ENCODE peak calls at places on chromosomes 2 and 18, in five cellular contexts. M is mesendoderm, F is IMR-90, H is H1, A is mesenchymal stem cell. V is an unnamed sample.

GRCh38 chr2:226791056-226791486 is 8.5 kb downstream of the IRS1 start:
- DNase-seq in M (peak), F (peak), H (no peak), A (peak), V (no peak)

GRCh38 chr2:88827821-88828220 is 136.3 kb downstream of the RPIA start:
- DNase-seq in M (no peak), F (no peak), H (no peak), A (no peak), V (no peak)

GRCh38 chr18:51051105-51051712 is 21.2 kb downstream of the SMAD4 start:
- DNase-seq in M (peak), F (peak), H (no peak), A (peak), V (peak)

GRCh38 chr2:37878536-37878935 is 46.6 kb upstream of the RMDN2 start:
- DNase-seq in M (no peak), F (no peak), H (no peak), A (no peak), V (no peak)

GRCh38 chr2:70553334-70553583 is 367 bp downstream of the TGFA start:
- DNase-seq in M (peak), F (no peak), H (no peak), A (no peak), V (no peak)

GRCh38 chr2:238939521-238940403 is 91.9 kb downstream of the TWIST2 start:
- DNase-seq in M (no peak), F (no peak), H (no peak), A (no peak), V (no peak)

GRCh38 chr18:61719676-61720075 is 173.1 kb downstream of the RNF152 start:
- DNase-seq in M (no peak), F (no peak), H (no peak), A (no peak), V (no peak)

GRCh38 chr18:62372156-62372555 is 47.0 kb downstream of the TNFRSF11A start:
- DNase-seq in M (no peak), F (no peak), H (no peak), A (no peak), V (no peak)

GRCh38 chr2:175557810-175558377 is 376.4 kb upstream of the ATP5MC3 start:
- DNase-seq in M (peak), F (no peak), H (no peak), A (no peak), V (no peak)

GRCh38 chr2:47639469-47639868 is 143.5 kb upstream of the MSH6 start:
- DNase-seq in M (no peak), F (no peak), H (no peak), A (peak), V (no peak)

GRCh38 chr2:129062160-129062912 is 743.7 kb upstream of the HS6ST1 start:
- DNase-seq in M (no peak), F (no peak), H (no peak), A (peak), V (no peak)

GRCh38 chr2:66481100-66481549 is 46.2 kb downstream of the MEIS1 start:
- DNase-seq in M (peak), F (peak), H (peak), A (peak), V (peak)

GRCh38 chr2:45102141-45102540 is 92.9 kb upstream of the SIX2 start:
- DNase-seq in M (no peak), F (no peak), H (no peak), A (no peak), V (no peak)

GRCh38 chr2:24861500-24861899 is 58.5 kb downstream of the ADCY3 start:
- DNase-seq in M (no peak), F (no peak), H (no peak), A (no peak), V (no peak)

GRCh38 chr2:119873350-119874013 is 113.8 kb downstream of the PTPN4 start:
- DNase-seq in M (peak), F (peak), H (no peak), A (no peak), V (no peak)

GRCh38 chr18:22432672-22433137 is 15.0 kb upstream of the CTAGE1 start:
- DNase-seq in M (peak), F (peak), H (no peak), A (peak), V (no peak)

GRCh38 chr18:853471-853870 is 41.4 kb upstream of the YES1 start:
- DNase-seq in M (no peak), F (no peak), H (no peak), A (no peak), V (no peak)

GRCh38 chr2:66490588-66491001 is 55.7 kb downstream of the MEIS1 start:
- DNase-seq in M (no peak), F (peak), H (no peak), A (peak), V (no peak)

GRCh38 chr2:73963385-73964120 is 21.2 kb upstream of the TET3 start:
- DNase-seq in M (no peak), F (no peak), H (no peak), A (no peak), V (no peak)

GRCh38 chr2:41149054-41149453 is 697.2 kb upstream of the SLC8A1 start:
- DNase-seq in M (no peak), F (no peak), H (no peak), A (no peak), V (no peak)

GRCh38 chr18:5238371-5238758 is 41.3 kb upstream of the AKAIN1 start:
- DNase-seq in M (no peak), F (peak), H (no peak), A (peak), V (no peak)

GRCh38 chr2:171811229-171811628 is 82.8 kb downstream of the SLC25A12 start:
- DNase-seq in M (peak), F (peak), H (no peak), A (peak), V (no peak)

GRCh38 chr2:61763605-61764034 is 90.2 kb downstream of the FAM161A start:
- DNase-seq in M (no peak), F (peak), H (peak), A (peak), V (no peak)

GRCh38 chr2:61769093-61769675 is 84.7 kb downstream of the FAM161A start:
- DNase-seq in M (no peak), F (no peak), H (no peak), A (no peak), V (no peak)

GRCh38 chr2:61759718-61760117 is 94.1 kb downstream of the FAM161A start:
- DNase-seq in M (no peak), F (peak), H (no peak), A (peak), V (no peak)

GRCh38 chr2:61762292-61762691 is 91.6 kb downstream of the FAM161A start:
- DNase-seq in M (no peak), F (no peak), H (no peak), A (no peak), V (no peak)

GRCh38 chr2:61764035-61764800 is 89.6 kb downstream of the FAM161A start:
- DNase-seq in M (peak), F (peak), H (peak), A (peak), V (peak)
- H2BK15ac ChIP-seq in M (no peak), F (peak), H (no peak), A (peak), V (no peak)

GRCh38 chr18:9708057-9708881 is at the start of gene RAB31:
- DNase-seq in M (peak), F (peak), H (no peak), A (peak), V (peak)

GRCh38 chr18:9705183-9705864 is 2.8 kb upstream of the RAB31 start:
- DNase-seq in M (no peak), F (peak), H (no peak), A (peak), V (no peak)

GRCh38 chr18:9706081-9706935 is 1.8 kb upstream of the RAB31 start:
- DNase-seq in M (peak), F (peak), H (no peak), A (peak), V (no peak)

GRCh38 chr18:9708882-9709877 is 1.1 kb downstream of the RAB31 start:
- DNase-seq in M (peak), F (no peak), H (no peak), A (peak), V (no peak)

DNA sequence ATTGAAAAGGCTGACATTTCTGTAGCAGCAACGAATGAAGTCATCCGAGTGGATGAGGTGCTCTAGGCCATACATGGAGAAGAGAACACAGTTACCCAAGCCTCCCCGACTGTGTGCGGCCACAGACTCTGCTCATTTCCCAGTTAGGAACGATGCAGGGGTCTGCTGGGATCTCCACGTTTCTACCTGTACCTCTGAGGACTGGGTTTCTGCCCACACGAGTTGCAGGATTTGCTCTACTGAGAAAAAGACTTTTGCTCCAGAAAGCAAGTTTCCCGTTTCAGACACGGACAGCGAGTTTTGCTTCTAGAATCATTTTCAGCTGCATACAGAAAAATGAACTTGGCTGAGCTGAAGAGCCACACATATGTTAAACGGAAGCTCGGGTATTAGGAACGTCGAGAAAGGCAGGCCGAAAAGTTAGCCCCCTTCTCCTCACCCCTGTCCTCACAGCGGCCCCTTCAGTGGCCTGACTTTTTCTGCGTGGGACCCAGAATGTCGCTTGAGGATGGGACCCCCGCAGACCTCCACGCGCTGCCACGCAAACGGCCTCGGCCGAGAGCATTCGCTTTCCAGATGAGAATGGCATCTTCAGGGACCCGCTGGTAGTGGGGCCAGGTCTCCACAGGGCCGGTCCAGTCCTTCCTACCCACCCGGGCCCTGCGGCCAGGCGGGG is 582 bp upstream of the RAB31 start:
- DNase-seq in M (peak), F (peak), H (no peak), A (peak), V (no peak)
- H3K4ac ChIP-seq in M (peak), F (peak), H (no peak), A (no peak), V (no peak)

DNA sequence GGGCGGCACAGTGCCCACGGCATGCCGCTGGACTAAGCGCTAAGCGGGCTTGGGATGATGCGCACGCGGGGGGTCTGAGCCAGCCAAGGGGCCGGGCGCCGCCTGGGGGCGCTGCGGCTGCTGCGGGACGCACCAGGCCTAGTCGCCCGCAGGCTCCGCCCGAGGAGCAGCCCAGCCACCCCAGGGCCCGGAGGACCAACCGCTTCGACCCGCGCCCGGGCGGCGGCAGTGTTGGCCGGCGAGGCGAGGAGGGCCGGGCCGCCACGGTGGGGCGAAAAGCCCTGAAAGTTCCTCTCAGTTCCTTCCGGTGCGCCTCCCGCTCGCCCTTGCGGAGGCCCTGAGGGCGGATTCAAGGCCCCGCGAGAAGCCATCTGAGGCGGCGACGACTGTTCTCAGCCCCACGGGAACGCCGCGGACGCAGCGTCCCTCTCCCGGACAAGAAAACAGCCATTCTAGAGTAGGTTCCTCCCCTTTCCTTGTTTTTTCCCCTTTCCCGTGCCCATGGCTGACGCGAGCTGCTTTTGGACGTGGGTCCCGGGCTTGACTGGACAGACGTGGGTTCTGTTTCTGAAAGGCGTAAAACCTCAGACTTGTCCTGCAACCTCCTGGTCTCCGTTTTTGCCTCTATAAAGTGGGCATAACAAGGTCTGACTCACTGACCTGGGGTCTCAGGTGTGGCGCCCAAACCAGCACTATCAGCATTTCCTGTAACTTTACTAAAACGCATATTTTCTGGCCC is at the start of gene ANKAR:
- DNase-seq in M (peak), F (peak), H (peak), A (peak), V (peak)
- H2BK15ac ChIP-seq in M (no peak), F (peak), H (no peak), A (no peak), V (no peak)

DNA sequence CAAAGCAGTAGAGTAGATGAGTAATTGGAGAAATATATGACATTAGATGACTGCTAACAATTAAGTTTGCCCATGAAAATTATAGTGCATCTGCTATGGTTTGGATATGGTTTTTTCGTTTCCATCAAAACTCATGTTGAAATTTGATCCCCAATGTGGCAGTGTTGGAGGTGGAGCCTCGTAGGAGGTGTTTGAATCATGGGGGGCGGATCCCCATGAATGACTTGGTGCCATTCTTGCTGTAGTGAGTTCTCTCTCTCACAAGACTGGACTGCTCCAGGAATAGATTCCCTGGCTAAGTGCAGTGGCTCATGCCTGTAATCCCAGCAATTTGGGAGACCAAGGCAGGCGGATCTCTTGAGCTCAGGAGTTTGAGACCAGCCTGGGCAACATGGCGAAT is 9.7 kb upstream of the CUL3 start:
- DNase-seq in M (no peak), F (peak), H (no peak), A (no peak), V (no peak)
- H3K4ac ChIP-seq in M (no peak), F (no peak), H (no peak), A (no peak), V (no peak)